ENCODE peak calls at places on chromosomes 3 and 15, in seven cellular contexts. S, P, H, J, R, O and V are unnamed samples.

GRCh38 chr15:62607643-62608042 is 434.9 kb upstream of the TPM1 start:
- DNase-seq in S (peak; percentile 57), P (peak; percentile 58), H (peak; percentile 49), J (peak; percentile 23), R (no peak), O (no peak), V (peak; percentile 78)

GRCh38 chr15:90818251-90819210 is 49.9 kb upstream of the FURIN start:
- DNase-seq in S (no peak), P (no peak), H (no peak), J (no peak), R (no peak), O (peak; percentile 27), V (no peak)

GRCh38 chr15:38274135-38274534 is 21.5 kb downstream of the SPRED1 start:
- DNase-seq in S (no peak), P (no peak), H (no peak), J (no peak), R (no peak), O (no peak), V (no peak)

GRCh38 chr3:193704431-193704830 is 111.4 kb downstream of the OPA1 start:
- DNase-seq in S (no peak), P (no peak), H (no peak), J (no peak), R (no peak), O (no peak), V (no peak)

GRCh38 chr3:138389841-138390581 is 41.6 kb downstream of the MRAS start:
- DNase-seq in S (peak; percentile 94), P (peak; percentile 88), H (peak; percentile 49), J (peak; percentile 97), R (no peak), O (no peak), V (peak; percentile 96)

GRCh38 chr15:48962662-48963523 is 826 bp downstream of the SHC4 start:
- DNase-seq in S (peak; percentile 36), P (no peak), H (peak; percentile 49), J (peak; percentile 59), R (no peak), O (no peak), V (peak; percentile 45)

GRCh38 chr3:38984110-38984509 is 67.6 kb downstream of the SCN11A start:
- DNase-seq in S (no peak), P (no peak), H (no peak), J (no peak), R (no peak), O (no peak), V (no peak)

GRCh38 chr3:72338942-72339749 is 509.1 kb downstream of the SHQ1 start:
- DNase-seq in S (peak; percentile 98), P (peak; percentile 96), H (peak; percentile 97), J (peak; percentile 94), R (no peak), O (peak; percentile 30), V (peak; percentile 90)

GRCh38 chr3:127263586-127264231 is 24.1 kb downstream of the PRR20G start:
- DNase-seq in S (no peak), P (no peak), H (no peak), J (no peak), R (peak; percentile 70), O (no peak), V (no peak)

GRCh38 chr3:177679568-177680441 is 482.5 kb upstream of the TBL1XR1 start:
- DNase-seq in S (peak; percentile 59), P (no peak), H (no peak), J (peak; percentile 49), R (no peak), O (no peak), V (peak; percentile 36)

GRCh38 chr15:94793641-94794040 is 562.3 kb downstream of the MCTP2 start:
- DNase-seq in S (no peak), P (no peak), H (peak; percentile 78), J (no peak), R (no peak), O (no peak), V (no peak)

GRCh38 chr15:77599899-77600298 is 32.8 kb downstream of the LINGO1 start:
- DNase-seq in S (peak; percentile 49), P (no peak), H (no peak), J (peak; percentile 50), R (no peak), O (no peak), V (no peak)

GRCh38 chr3:135503429-135504083 is 462.0 kb upstream of the PPP2R3A start:
- DNase-seq in S (peak; percentile 63), P (peak; percentile 12), H (peak; percentile 59), J (peak; percentile 52), R (no peak), O (peak; percentile 55), V (peak; percentile 74)

GRCh38 chr15:48177875-48178611 is at the start of gene MYEF2:
- DNase-seq in S (peak; percentile 51), P (no peak), H (peak; percentile 65), J (peak; percentile 48), R (no peak), O (peak; percentile 71), V (peak; percentile 62)

GRCh38 chr3:104275199-104275598 is 1091.5 kb upstream of the ALCAM start:
- DNase-seq in S (no peak), P (no peak), H (no peak), J (no peak), R (no peak), O (no peak), V (no peak)

GRCh38 chr15:85642054-85642692 is 152.6 kb downstream of the KLHL25 start:
- DNase-seq in S (no peak), P (no peak), H (no peak), J (no peak), R (no peak), O (no peak), V (no peak)

GRCh38 chr3:23612296-23612891 is 193.4 kb upstream of the UBE2E1 start:
- DNase-seq in S (peak; percentile 69), P (no peak), H (peak; percentile 55), J (peak; percentile 42), R (no peak), O (no peak), V (peak; percentile 41)

GRCh38 chr3:17811633-17812032 is 69.2 kb upstream of the TBC1D5 start:
- DNase-seq in S (peak; percentile 37), P (no peak), H (no peak), J (no peak), R (no peak), O (no peak), V (no peak)
- H3K4me3 ChIP-seq in S (no peak overlapping the region), P (no peak overlapping the region), H (no peak overlapping the region), J (no peak overlapping the region), R (no peak overlapping the region), O (no peak overlapping the region), V (no peak overlapping the region)

GRCh38 chr3:197798863-197799262 is 7.8 kb downstream of the LRCH3 start:
- DNase-seq in S (no peak), P (no peak), H (no peak), J (no peak), R (no peak), O (no peak), V (no peak)

GRCh38 chr3:197800379-197800778 is 9.3 kb downstream of the LRCH3 start:
- DNase-seq in S (no peak), P (no peak), H (no peak), J (peak; percentile 46), R (no peak), O (no peak), V (no peak)

GRCh38 chr3:197807969-197808587 is 17.0 kb downstream of the LRCH3 start:
- DNase-seq in S (peak; percentile 34), P (no peak), H (no peak), J (peak; percentile 36), R (no peak), O (no peak), V (peak; percentile 63)

GRCh38 chr3:197801801-197802504 is 10.9 kb downstream of the LRCH3 start:
- DNase-seq in S (peak; percentile 57), P (no peak), H (peak; percentile 48), J (peak; percentile 48), R (no peak), O (no peak), V (peak; percentile 57)

DNA sequence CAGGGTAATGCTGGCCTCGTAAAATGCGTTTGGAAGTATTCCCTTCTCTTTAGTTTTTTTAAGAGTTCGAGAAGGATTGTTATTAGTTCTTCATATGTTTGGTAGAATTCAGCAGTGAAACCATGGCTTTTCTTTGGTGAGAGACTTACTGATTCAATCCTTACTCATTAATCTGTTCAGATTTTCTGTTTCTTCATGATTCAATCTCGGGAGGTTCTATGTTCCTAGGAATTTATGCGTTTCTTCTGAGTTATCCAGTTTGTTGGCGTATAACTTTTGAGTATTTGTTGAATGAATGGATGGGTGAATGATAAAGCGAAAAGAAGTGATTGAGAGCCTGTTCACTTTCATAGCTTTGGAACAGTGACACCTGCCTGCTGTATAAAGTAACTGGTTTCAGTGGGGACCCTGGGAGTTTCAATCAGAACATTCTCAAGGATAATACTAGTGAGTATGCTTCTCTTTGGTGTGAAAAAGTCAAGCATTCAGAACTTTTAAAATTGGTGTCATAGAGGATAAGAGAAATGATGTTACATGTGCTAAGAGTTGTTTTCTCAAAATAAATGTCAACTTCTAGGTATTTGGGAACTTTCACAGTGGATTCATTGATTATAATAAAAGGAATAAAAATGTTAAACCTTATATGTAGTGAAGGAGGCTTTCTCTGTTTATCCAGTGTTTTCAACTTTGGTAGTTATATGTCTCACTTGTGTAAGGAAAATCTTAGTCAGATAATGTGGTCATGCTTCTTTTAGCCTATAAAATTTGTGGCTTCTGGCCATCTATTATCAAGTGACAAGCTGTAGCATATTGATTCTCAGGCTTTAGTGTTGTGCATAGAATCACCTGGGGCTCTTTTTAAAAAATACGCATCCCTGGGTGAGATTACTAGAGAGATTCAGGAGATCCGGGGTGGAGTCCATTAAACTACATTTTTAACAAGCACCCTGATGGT is 11.7 kb downstream of the LRCH3 start:
- DNase-seq in S (no peak), P (no peak), H (no peak), J (no peak), R (no peak), O (no peak), V (no peak)
- TF ChIP-seq CTCF in S (peak; percentile 23), P (peak; percentile 52), H (peak; percentile 3), J (peak; percentile 25), R (no peak), O (no peak), V (peak; percentile 24)

GRCh38 chr3:151329368-151329767 is at the start of gene P2RY13:
- DNase-seq in S (no peak), P (no peak), H (no peak), J (no peak), R (no peak), O (no peak), V (no peak)
- H3K4me3 ChIP-seq in S (no peak within 1 kb of the TSS), P (no peak within 1 kb of the TSS), H (no peak within 1 kb of the TSS), J (no peak within 1 kb of the TSS), R (no peak within 1 kb of the TSS), O (no peak within 1 kb of the TSS), V (no peak within 1 kb of the TSS)

DNA sequence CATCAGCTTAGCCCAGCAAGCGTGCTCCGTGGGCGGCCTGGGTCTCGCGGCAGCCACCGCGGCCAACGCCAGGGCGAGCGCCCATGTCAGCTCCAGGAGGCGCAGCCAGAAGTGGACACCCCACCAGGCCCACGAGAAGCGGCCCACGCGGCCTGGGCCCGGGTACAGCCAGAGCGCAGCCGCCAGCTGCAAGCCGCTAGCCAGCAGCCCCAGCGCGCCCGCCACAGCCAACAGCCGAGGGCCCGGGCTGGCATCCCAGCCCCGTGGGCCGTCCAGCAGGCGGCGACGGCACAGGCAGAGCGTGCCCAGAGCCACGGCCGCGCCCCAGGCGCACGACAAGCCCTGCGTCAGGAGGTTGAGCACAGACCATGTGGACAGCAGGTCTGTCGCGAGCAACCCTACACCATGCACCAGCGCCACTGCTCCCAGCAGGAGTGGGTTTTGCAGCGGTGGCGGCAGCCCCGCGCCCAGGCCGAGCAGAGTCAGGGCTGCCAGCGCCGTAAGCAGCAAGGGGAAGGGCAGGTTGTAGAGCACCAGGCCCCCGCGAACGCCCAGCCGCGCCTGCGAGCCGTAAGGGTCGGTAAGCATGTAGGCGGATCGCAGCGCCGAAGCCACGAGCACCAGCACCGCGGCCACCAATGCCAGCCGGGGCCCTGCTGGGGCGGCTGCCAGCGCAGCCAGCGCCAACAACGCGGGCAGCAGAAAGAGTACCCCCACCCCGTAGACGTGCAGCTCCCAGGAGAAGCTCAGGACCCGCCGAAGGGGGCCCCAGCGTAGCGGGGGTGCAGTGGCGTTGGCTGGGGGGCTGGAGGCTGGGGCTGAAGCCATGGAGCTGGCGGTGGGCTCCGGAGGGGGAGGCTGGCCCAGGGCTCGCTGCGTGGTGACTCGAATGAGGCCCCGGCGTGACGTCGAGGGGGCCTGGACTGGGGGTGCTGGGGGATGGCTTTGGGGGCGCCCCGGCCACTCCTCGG is 4.9 kb downstream of the PRRT3 start:
- DNase-seq in S (peak; percentile 74), P (no peak), H (peak; percentile 70), J (peak; percentile 71), R (no peak), O (peak; percentile 81), V (peak; percentile 70)
- TF ChIP-seq CTCF in S (peak; percentile 46), P (peak; percentile 59), H (peak; percentile 40), J (peak; percentile 31), R (no peak), O (peak; percentile 61), V (peak; percentile 46)